ENCODE peak calls at places on chromosomes 5 and 9, in four cellular contexts. I, B, C and J are unnamed samples. For H3K9me3, the result is how much of the 10 kb centered on the place peaks cover.

GRCh38 chr5:79886940-79887339 is 104.1 kb downstream of the MTX3 start:
- DNase-seq in C (no peak), I (no peak), B (no peak), J (no peak)

GRCh38 chr5:14286007-14286406 is 142.9 kb downstream of the TRIO start:
- DNase-seq in C (no peak), I (no peak), B (no peak), J (no peak)

GRCh38 chr5:174363934-174364333 is 318.4 kb downstream of the NSG2 start:
- DNase-seq in B (no peak), C (no peak), I (no peak), J (no peak)

GRCh38 chr9:5269249-5269715 is 35.2 kb downstream of the RLN2 start:
- DNase-seq in C (no peak), B (no peak), I (no peak), J (no peak)

GRCh38 chr9:98168952-98169488 is 23.4 kb downstream of the CORO2A start:
- DNase-seq in B (no peak), I (no peak), C (no peak), J (peak)

GRCh38 chr5:68641211-68641610 is 425.7 kb downstream of the PIK3R1 start:
- DNase-seq in I (no peak), B (no peak), C (no peak), J (no peak)

GRCh38 chr9:116153765-116154333 is at the start of gene PAPPA:
- DNase-seq in C (peak), B (no peak), I (no peak), J (no peak)

GRCh38 chr9:2809692-2810423 is 34.0 kb downstream of the PUM3 start:
- DNase-seq in B (no peak), C (no peak), I (no peak), J (no peak)

GRCh38 chr9:34980181-34980761 is 9.3 kb upstream of the DNAJB5 start:
- DNase-seq in I (no peak), C (no peak), B (peak), J (no peak)

GRCh38 chr5:34728236-34728635 is 72.1 kb downstream of the RAI14 start:
- DNase-seq in B (no peak), I (no peak), C (no peak), J (no peak)

GRCh38 chr5:143051244-143052058 is 281.3 kb downstream of the ARHGAP26 start:
- DNase-seq in I (no peak), B (no peak), C (no peak), J (no peak)

GRCh38 chr5:93582677-93583524 is at the start of gene NR2F1:
- DNase-seq in C (no peak), I (peak), B (no peak), J (peak)

GRCh38 chr5:133460172-133460758 is 152.1 kb downstream of the FSTL4 start:
- DNase-seq in C (no peak), I (no peak), B (no peak), J (no peak)

GRCh38 chr9:118751848-118752223 is 617.4 kb downstream of the BRINP1 start:
- DNase-seq in C (no peak), B (no peak), I (no peak), J (no peak)
- H3K9me3 ChIP-seq in C (under half), B (under half), I (under half), J (under half)

GRCh38 chr5:97820138-97820537 is 637.1 kb upstream of the RIOK2 start:
- DNase-seq in I (no peak), C (no peak), B (no peak), J (no peak)
- H3K4me3 ChIP-seq in I (no peak), C (no peak), B (no peak), J (no peak)

GRCh38 chr9:138123086-138123485 is 245.5 kb downstream of the CACNA1B start:
- DNase-seq in B (no peak), I (no peak), C (no peak), J (no peak)

GRCh38 chr9:138122676-138123075 is 245.1 kb downstream of the CACNA1B start:
- DNase-seq in C (no peak), I (no peak), B (no peak), J (no peak)

GRCh38 chr9:138120511-138121437 is 243.2 kb downstream of the CACNA1B start:
- DNase-seq in B (no peak), C (no peak), I (no peak), J (no peak)

GRCh38 chr9:138121438-138122050 is 244.0 kb downstream of the CACNA1B start:
- DNase-seq in I (no peak), B (no peak), C (no peak), J (no peak)

DNA sequence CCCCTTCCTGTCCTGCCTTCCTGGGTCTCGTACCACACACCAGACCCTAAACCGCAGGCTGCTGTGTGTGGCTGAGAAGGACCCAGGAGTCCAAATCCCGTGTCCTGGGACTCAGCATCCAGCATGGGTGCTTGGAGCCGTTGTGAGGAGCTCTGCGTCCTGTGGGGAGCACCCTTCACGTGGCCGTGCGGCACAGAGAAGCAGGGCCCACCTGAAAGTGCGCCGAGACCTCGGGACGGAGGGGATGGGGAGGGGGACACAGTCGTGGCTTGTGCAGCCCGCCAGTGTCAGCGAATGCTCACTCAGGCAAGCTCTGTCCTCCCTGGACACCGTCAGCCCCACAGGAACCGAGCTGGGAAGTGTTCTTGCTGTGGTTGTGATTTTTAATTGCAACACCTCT is 244.6 kb downstream of the CACNA1B start:
- DNase-seq in C (no peak), B (no peak), I (no peak), J (no peak)
- H3K9me3 ChIP-seq in C (under half), B (under half), I (under half), J (under half)

DNA sequence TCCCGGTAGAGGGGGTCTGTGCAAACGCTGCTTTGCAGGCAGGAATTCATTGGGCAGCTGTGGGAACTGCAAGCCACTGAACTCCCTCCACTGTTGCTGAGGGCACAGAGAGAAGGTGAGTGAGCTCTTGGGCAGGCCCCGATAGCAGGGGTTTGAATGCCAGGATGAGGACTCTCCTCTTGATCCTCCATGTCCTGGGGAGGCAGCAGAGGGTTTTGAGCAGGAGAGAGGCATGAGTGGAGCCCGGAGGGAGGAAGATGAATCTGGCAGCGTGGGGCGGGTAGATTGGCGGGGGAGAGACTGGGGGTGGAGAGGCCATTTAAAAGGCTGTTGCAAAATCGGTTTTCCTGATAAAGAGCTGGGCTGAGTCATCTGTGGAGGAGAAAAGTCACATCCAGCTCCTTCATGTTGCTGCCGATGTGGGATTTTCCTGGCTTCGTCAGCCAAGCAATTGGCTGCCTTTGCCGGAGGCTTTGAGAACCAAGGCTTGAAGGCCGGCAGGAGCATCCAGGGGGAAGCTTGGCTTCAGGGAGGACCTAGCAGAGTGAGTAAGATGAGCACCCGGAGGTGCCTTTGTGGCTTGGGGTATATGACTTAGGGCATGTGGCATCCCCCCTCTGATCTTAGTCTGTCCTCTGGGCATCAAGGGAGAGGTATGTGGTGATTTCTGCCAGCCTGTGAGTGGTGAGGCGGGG is at the start of gene SYNPO:
- DNase-seq in B (peak), C (no peak), I (no peak), J (peak)
- H3K4me3 ChIP-seq in B (peak), C (peak), I (peak), J (no peak)

GRCh38 chr5:141362719-141363118 is 1.2 kb upstream of the PCDHGA5 start:
- DNase-seq in I (no peak), C (no peak), B (no peak), J (no peak)
- H3K9me3 ChIP-seq in I (half or more), C (under half), B (under half), J (under half)

GRCh38 chr5:172115541-172115982 is 72.5 kb downstream of the STK10 start:
- DNase-seq in B (no peak), I (no peak), C (peak), J (no peak)
- H3K4me3 ChIP-seq in B (no peak), I (peak), C (no peak), J (no peak)